ENCODE peak calls at places on chromosome 19, in five cellular contexts. A is heart right ventricle, K is pancreas, V is mesenchymal stem cell, M is cardiac muscle cell. X is an unnamed sample. For H3K27me3 and H3K4me1, the result is how much of the 10 kb centered on the place peaks cover.

GRCh38 chr19:47742636-47743035 is 2.7 kb upstream of the NOP53 start:
- DNase-seq in V (peak), M (no peak), A (no peak), K (no peak), X (no peak)

GRCh38 chr19:46254776-46255175 is 25.2 kb downstream of the IGFL1 start:
- DNase-seq in V (no peak), A (no peak), M (no peak), K (no peak), X (peak)

GRCh38 chr19:14118165-14119051 is 846 bp upstream of the PRKACA start:
- DNase-seq in A (peak), V (peak), M (peak), K (peak), X (peak)

GRCh38 chr19:33324628-33325027 is 22.3 kb upstream of the CEBPA start:
- DNase-seq in M (no peak), A (no peak), K (no peak), V (no peak), X (no peak)

GRCh38 chr19:10660346-10660745 is 6.2 kb downstream of the ILF3 start:
- DNase-seq in M (no peak), K (no peak), A (no peak), V (no peak), X (no peak)

GRCh38 chr19:18069383-18069782 is 17.4 kb downstream of the IL12RB1 start:
- DNase-seq in M (no peak), A (no peak), K (no peak), V (no peak), X (no peak)

GRCh38 chr19:44803442-44804428 is 5.2 kb upstream of the BCAM start:
- DNase-seq in M (no peak), V (no peak), A (no peak), K (no peak), X (peak)

GRCh38 chr19:50628146-50628545 is 11.5 kb downstream of the SYT3 start:
- DNase-seq in V (no peak), K (no peak), M (no peak), A (no peak), X (peak)

GRCh38 chr19:49324801-49325491 is at the start of gene SLC6A16:
- DNase-seq in M (no peak), V (no peak), K (no peak), A (no peak), X (peak)

GRCh38 chr19:45496349-45496953 is 396 bp downstream of the RTN2 start:
- DNase-seq in M (peak), A (no peak), K (peak), V (peak), X (peak)

GRCh38 chr19:33376423-33376822 is 2.9 kb downstream of the CEBPG start:
- DNase-seq in V (peak), M (no peak), K (no peak), A (peak), X (peak)

GRCh38 chr19:57241181-57241580 is 749 bp downstream of the ZNF805 start:
- DNase-seq in A (no peak), M (peak), V (peak), K (no peak), X (peak)

GRCh38 chr19:17999685-18000479 is 8.1 kb upstream of the ARRDC2 start:
- DNase-seq in A (no peak), V (no peak), M (no peak), K (no peak), X (no peak)

GRCh38 chr19:53910170-53910518 is 1.1 kb downstream of the CACNG7 start:
- DNase-seq in A (no peak), M (peak), K (no peak), V (no peak), X (peak)

GRCh38 chr19:53945441-53945840 is 17.3 kb upstream of the CACNG8 start:
- DNase-seq in V (no peak), A (no peak), M (no peak), K (no peak), X (no peak)

GRCh38 chr19:6226444-6227155 is 53.2 kb downstream of the MLLT1 start:
- DNase-seq in A (no peak), V (no peak), M (no peak), K (no peak), X (peak)

GRCh38 chr19:54189020-54189667 is at the start of gene MBOAT7:
- DNase-seq in A (no peak), V (no peak), K (no peak), M (no peak), X (no peak)

GRCh38 chr19:6721773-6722172 is 1.3 kb upstream of the C3 start:
- DNase-seq in M (no peak), V (no peak), A (no peak), K (no peak), X (peak)

GRCh38 chr19:51702754-51703654 is 9.9 kb downstream of the SPACA6 start:
- DNase-seq in V (peak), A (peak), M (no peak), K (peak), X (peak)

GRCh38 chr19:17604372-17605025 is 49.0 kb downstream of the COLGALT1 start:
- DNase-seq in K (no peak), V (no peak), A (no peak), M (no peak), X (peak)

GRCh38 chr19:15330801-15331418 is 1.4 kb downstream of the BRD4 start:
- DNase-seq in A (no peak), K (no peak), V (peak), M (peak), X (peak)

GRCh38 chr19:50311723-50312635 is 17.2 kb downstream of the KCNC3 start:
- DNase-seq in A (no peak), V (no peak), M (peak), K (no peak), X (peak)

GRCh38 chr19:3231288-3231687 is 6.8 kb downstream of the CELF5 start:
- DNase-seq in K (no peak), A (no peak), M (no peak), V (no peak), X (no peak)
- H3K27me3 ChIP-seq in K (under half), A (half or more), M (under half), V (half or more), X (under half)

DNA sequence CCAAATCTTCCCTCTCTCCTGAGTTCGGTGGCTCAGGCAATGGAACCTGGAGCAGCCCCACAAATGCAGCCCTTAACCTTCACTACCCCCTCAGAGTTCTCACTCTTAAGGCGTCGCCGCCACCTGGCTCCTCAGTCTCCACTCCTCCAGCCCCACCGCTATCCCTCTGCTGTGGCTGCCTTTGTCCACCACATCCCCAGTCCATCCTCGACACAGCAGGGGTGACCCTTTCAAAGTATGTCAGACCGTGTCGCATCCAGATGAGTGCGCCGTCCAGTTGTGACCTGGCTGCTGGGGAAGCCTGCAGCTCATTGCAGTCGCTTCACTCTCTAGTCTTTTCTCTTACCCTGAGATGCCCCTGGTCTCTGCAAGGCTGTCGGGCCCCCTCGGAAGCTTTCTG is 1.0 kb downstream of the SPPL2B start:
- DNase-seq in A (no peak), V (no peak), K (no peak), M (no peak), X (no peak)
- H3K4me1 ChIP-seq in A (under half), V (half or more), K (half or more), M (under half), X (under half)

DNA sequence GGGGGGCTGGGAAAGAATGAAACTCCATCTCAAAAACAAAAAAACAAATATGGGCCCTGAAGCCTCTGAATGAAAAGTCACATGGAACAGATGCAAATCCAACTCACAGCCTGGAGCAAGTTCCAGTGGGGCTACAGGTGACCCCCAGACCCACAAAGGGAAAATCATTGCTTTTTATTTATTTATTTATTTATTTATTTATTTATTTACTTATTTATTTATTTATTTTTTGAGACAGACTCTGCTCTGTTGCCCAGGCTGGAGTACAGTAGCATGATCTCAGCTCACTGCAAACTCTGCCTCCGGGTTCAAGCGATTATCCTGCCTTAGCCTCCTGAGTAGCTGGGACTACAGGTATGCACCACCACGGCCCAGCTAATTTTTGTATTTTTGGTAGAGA is 13.3 kb upstream of the CCL25 start:
- DNase-seq in M (no peak), K (no peak), V (no peak), A (no peak), X (no peak)
- H3K27me3 ChIP-seq in M (under half), K (under half), V (under half), A (under half), X (under half)

GRCh38 chr19:1261512-1261862 is 7.6 kb upstream of the CIRBP start:
- DNase-seq in M (no peak), V (peak), A (peak), K (no peak), X (no peak)
- H3K4me1 ChIP-seq in M (under half), V (half or more), A (half or more), K (half or more), X (half or more)

GRCh38 chr19:42156571-42156970 is 24.3 kb upstream of the POU2F2 start:
- DNase-seq in K (no peak), A (no peak), M (no peak), V (no peak), X (peak)
- H3K27me3 ChIP-seq in K (under half), A (half or more), M (under half), V (half or more), X (half or more)

DNA sequence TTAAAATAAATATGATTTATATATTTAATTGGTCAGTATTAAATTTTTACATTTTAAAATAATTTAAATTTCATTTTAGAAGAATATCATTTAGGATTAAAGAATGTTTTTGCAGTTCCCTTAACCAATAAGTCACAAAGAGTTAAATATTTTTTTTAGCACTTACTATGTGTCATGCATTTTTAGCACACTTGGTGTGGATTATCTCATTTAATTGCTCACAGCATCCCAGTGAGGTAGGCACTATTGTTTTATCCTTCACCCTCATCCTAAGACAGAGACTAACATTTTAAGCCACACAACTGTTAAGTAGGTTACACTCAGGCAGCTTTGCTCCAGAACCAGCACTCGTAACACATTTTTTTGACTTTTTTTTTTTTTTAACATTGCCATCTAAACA is 78.2 kb downstream of the URI1 start:
- DNase-seq in M (no peak), V (no peak), K (no peak), A (no peak), X (no peak)
- H3K4me1 ChIP-seq in M (under half), V (under half), K (under half), A (under half), X (under half)

GRCh38 chr19:13053761-13054604 is 48.7 kb downstream of the LYL1 start:
- DNase-seq in V (peak), K (peak), M (peak), A (peak), X (peak)
- H3K27me3 ChIP-seq in V (under half), K (under half), M (half or more), A (under half), X (under half)

GRCh38 chr19:16588089-16588823 is 16.0 kb upstream of the SLC35E1 start:
- DNase-seq in K (no peak), M (peak), A (no peak), V (no peak), X (peak)

GRCh38 chr19:16587031-16588023 is 15.1 kb upstream of the SLC35E1 start:
- DNase-seq in V (peak), A (no peak), M (peak), K (no peak), X (peak)

GRCh38 chr19:16589917-16590316 is 17.7 kb upstream of the SLC35E1 start:
- DNase-seq in V (no peak), M (no peak), A (no peak), K (no peak), X (peak)

GRCh38 chr19:16590876-16591802 is 18.9 kb upstream of the SLC35E1 start:
- DNase-seq in A (no peak), M (no peak), K (no peak), V (no peak), X (peak)

DNA sequence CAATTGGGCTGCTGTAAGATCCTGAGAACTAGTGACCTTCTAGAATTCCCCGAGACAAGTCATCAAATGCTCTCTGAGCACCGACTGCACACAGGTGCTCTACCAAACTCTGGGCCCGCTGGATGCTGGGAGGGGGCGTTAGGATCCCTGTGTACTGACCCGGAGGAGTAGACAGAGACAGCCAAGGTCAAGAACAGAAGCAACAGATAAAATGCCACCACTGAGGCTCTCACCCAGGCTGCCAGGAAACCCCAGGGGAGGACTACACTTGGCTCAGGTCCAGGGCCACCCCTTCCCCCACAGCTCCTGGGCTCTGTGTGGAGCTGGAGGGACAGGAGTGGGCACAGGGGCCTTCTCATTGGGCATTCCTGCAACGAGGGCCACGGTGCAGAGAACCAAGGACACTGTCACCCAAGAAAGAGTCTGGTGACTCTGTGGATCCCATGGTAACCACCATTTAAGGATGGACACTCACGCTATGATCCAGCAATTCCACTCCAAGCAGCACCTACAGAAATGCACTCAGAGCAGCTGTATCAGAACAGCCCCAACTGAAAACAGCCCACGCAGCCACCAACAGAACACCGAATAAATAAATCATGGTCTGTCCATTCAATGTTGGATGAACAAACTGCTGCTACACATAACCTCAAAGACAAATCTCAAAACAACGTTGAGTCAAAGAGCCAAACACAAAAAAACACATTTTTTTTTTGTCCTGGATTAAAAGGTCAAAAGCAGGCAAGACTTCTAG is 16.8 kb upstream of the SLC35E1 start:
- DNase-seq in K (no peak), M (no peak), A (no peak), V (no peak), X (peak)
- H3K4me1 ChIP-seq in K (half or more), M (half or more), A (half or more), V (half or more), X (under half)

GRCh38 chr19:30718728-30719127 is 346.5 kb downstream of the ZNF536 start:
- DNase-seq in V (no peak), M (no peak), A (peak), K (no peak), X (no peak)

GRCh38 chr19:30719189-30719990 is 347.2 kb downstream of the ZNF536 start:
- DNase-seq in K (peak), M (peak), A (peak), V (peak), X (peak)

GRCh38 chr19:30722801-30723200 is 350.6 kb downstream of the ZNF536 start:
- DNase-seq in K (no peak), A (no peak), M (no peak), V (no peak), X (no peak)

GRCh38 chr19:30719991-30720329 is 347.8 kb downstream of the ZNF536 start:
- DNase-seq in K (no peak), A (peak), V (peak), M (no peak), X (no peak)

GRCh38 chr19:30722236-30722635 is 350.1 kb downstream of the ZNF536 start:
- DNase-seq in A (no peak), M (no peak), K (no peak), V (no peak), X (no peak)
- H3K27me3 ChIP-seq in A (under half), M (under half), K (under half), V (under half), X (under half)

GRCh38 chr19:58400638-58400915 is 5.1 kb downstream of the RNF225 start:
- DNase-seq in V (no peak), A (no peak), M (no peak), K (no peak), X (peak)

GRCh38 chr19:58400916-58401824 is 5.7 kb downstream of the RNF225 start:
- DNase-seq in M (peak), A (peak), V (peak), K (peak), X (peak)

GRCh38 chr19:58398545-58398944 is 3.1 kb downstream of the RNF225 start:
- DNase-seq in A (no peak), V (no peak), M (no peak), K (no peak), X (no peak)

GRCh38 chr19:58399903-58400637 is 4.6 kb downstream of the RNF225 start:
- DNase-seq in V (no peak), A (no peak), K (no peak), M (no peak), X (peak)

DNA sequence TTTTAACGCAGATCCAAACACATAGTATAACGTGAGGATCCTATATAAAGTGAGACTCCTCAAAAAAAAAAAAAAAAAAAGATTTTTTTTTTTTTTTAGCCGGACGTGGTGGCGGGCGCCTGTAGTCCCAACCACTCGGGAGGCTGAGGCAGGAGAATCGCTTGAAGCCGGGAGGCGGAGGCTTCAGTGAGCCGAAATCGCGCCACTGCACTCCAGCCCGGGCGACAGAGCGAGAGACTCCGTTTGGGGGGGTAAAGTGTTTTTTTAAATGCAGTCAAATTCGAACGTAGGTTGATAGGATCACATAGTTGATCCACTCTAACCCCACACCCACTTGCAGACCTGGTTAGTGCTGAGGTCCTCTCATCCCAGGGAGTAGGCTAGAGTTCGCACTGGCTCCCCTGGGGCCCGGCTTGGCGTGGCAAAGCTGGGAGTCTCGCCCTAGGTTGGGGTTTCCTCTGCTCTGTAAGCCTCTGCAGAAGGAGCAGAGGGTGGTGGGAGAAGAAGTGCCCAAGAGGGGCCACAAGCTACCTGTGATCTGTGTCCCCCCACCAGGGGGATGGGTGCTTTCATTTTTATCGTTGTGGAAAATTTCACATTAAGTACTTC is 6.5 kb downstream of the RNF225 start:
- DNase-seq in A (no peak), V (no peak), K (no peak), M (no peak), X (peak)
- H3K4me1 ChIP-seq in A (under half), V (under half), K (under half), M (under half), X (under half)